ENCODE peak calls at places on chromosomes 2 and 18, in eight cellular contexts. I is adipocyte; F is effector memory CD8-positive, alpha-beta T cell; B is HEK293T; A is endothelial cell; R is iPS-NIHi11; P is esophagus muscularis mucosa; S is activated naive CD8-positive, alpha-beta T cell treated with anti-CD3 and anti-CD28 coated beads, Interleukin-2, amount 50 U/mL, for 24 hours. Q is an unnamed sample.

GRCh38 chr18:13572721-13573120 is 153.6 kb downstream of the FAM210A start:
- DNase-seq in S (no peak), R (no peak), I (no peak), F (no peak), P (no peak), B (no peak), A (no peak), Q (no peak)

GRCh38 chr18:30763913-30764350 is 278.6 kb downstream of the DSC3 start:
- DNase-seq in S (no peak), P (no peak), F (no peak), I (no peak), R (peak), B (no peak), A (no peak), Q (no peak)

GRCh38 chr2:234288974-234289455 is 207.9 kb downstream of the ARL4C start:
- DNase-seq in F (peak), P (no peak), B (peak), S (peak), I (peak), R (peak), A (peak), Q (peak)

GRCh38 chr2:205642562-205643350 is 39.5 kb upstream of the NRP2 start:
- DNase-seq in R (no peak), I (no peak), A (no peak), S (no peak), F (no peak), P (no peak), B (no peak), Q (no peak)

GRCh38 chr2:97662895-97663625 is 784 bp downstream of the ACTR1B start:
- DNase-seq in S (peak), P (peak), B (peak), F (peak), I (peak), A (peak), R (peak), Q (no peak)

GRCh38 chr2:159064446-159065301 is 96.2 kb downstream of the TANC1 start:
- DNase-seq in B (peak), F (no peak), P (no peak), R (peak), S (no peak), A (no peak), I (peak), Q (no peak)

GRCh38 chr18:49041677-49042570 is 91.2 kb upstream of the SMAD7 start:
- DNase-seq in S (no peak), A (no peak), B (no peak), I (peak), P (no peak), R (peak), F (peak), Q (peak)

GRCh38 chr2:171965661-171966060 is 34.1 kb upstream of the METAP1D start:
- DNase-seq in B (no peak), R (no peak), A (no peak), P (no peak), S (no peak), F (no peak), I (no peak), Q (no peak)

GRCh38 chr2:177275041-177275440 is 10.5 kb upstream of the NFE2L2 start:
- DNase-seq in A (no peak), I (peak), B (no peak), P (no peak), S (no peak), R (no peak), F (no peak), Q (no peak)

GRCh38 chr2:21438949-21439348 is 315.2 kb downstream of the TDRD15 start:
- DNase-seq in F (no peak), P (no peak), A (no peak), B (no peak), R (no peak), I (peak), S (no peak), Q (no peak)

GRCh38 chr2:134253804-134254203 is at the start of gene MGAT5:
- DNase-seq in R (no peak), I (no peak), S (no peak), P (no peak), B (no peak), F (no peak), A (no peak), Q (no peak)

GRCh38 chr2:179031731-179032408 is 18.1 kb downstream of the CCDC141 start:
- DNase-seq in I (peak), A (no peak), F (no peak), B (no peak), P (no peak), S (peak), R (no peak), Q (no peak)

GRCh38 chr18:30985753-30986152 is 56.8 kb downstream of the DSC3 start:
- DNase-seq in A (no peak), I (no peak), R (no peak), P (no peak), F (no peak), S (no peak), B (no peak), Q (no peak)

GRCh38 chr2:174059875-174060226 is 94.7 kb upstream of the SP3 start:
- DNase-seq in I (peak), P (no peak), R (no peak), B (no peak), F (no peak), S (no peak), A (no peak), Q (no peak)

GRCh38 chr2:88603146-88603545 is 24.1 kb downstream of the EIF2AK3 start:
- DNase-seq in A (no peak), B (no peak), P (no peak), I (no peak), F (no peak), R (no peak), S (no peak), Q (no peak)

Q was measured in HCT116.